ENCODE peak calls at places on chromosomes 6 and 20, in six cellular contexts. G is nephron progenitor cell, L is epithelial cell of proximal tubule, K is astrocyte, N is lower leg skin, U is uterus. D is an unnamed sample.

GRCh38 chr6:15279047-15279661 is 33.3 kb downstream of the JARID2 start:
- DNase-seq in G (no peak), L (no peak), K (no peak), N (no peak), U (no peak), D (no peak)

GRCh38 chr6:43089874-43090556 is 13.9 kb downstream of the PTK7 start:
- DNase-seq in G (no peak), L (no peak), K (no peak), N (no peak), U (no peak), D (peak; percentile 70)

GRCh38 chr20:17612287-17612974 is 42.6 kb downstream of the DSTN start:
- DNase-seq in G (no peak), L (no peak), K (peak; percentile 47), N (peak; percentile 88), U (no peak), D (peak; percentile 87)

GRCh38 chr6:103122766-103123601 is 1729.5 kb downstream of the GRIK2 start:
- DNase-seq in G (peak; percentile 82), L (no peak), K (peak; percentile 6), N (no peak), U (no peak), D (peak; percentile 54)

GRCh38 chr6:122071950-122072647 is 327.4 kb upstream of the HSF2 start:
- DNase-seq in G (no peak), L (no peak), K (no peak), N (no peak), U (no peak), D (no peak)

GRCh38 chr20:25508083-25508770 is 77.1 kb downstream of the NINL start:
- DNase-seq in G (no peak), L (peak; percentile 90), K (peak; percentile 79), N (no peak), U (no peak), D (peak; percentile 91)

GRCh38 chr6:27679968-27680694 is 207.2 kb upstream of the ZNF184 start:
- DNase-seq in G (peak; percentile 32), L (no peak), K (no peak), N (no peak), U (no peak), D (peak; percentile 3)

GRCh38 chr6:165668951-165669350 is 5.9 kb upstream of the PDE10A start:
- DNase-seq in G (no peak), L (no peak), K (no peak), N (no peak), U (no peak), D (no peak)

GRCh38 chr20:41091926-41092325 is 45.4 kb upstream of the PLCG1 start:
- DNase-seq in G (no peak), L (no peak), K (no peak), N (no peak), U (no peak), D (no peak)

GRCh38 chr6:42674780-42675179 is 47.6 kb downstream of the PRPH2 start:
- DNase-seq in G (no peak), L (no peak), K (no peak), N (no peak), U (no peak), D (no peak)

GRCh38 chr6:120129228-120129627 is 779.7 kb upstream of the MAN1A1 start:
- DNase-seq in G (no peak), L (no peak), K (no peak), N (no peak), U (no peak), D (no peak)

GRCh38 chr6:74357329-74357728 is 661.3 kb downstream of the CD109 start:
- DNase-seq in G (no peak), L (no peak), K (peak; percentile 52), N (no peak), U (no peak), D (peak; percentile 54)

GRCh38 chr6:43698584-43699349 is 11.2 kb upstream of the MRPS18A start:
- DNase-seq in G (peak; percentile 49), L (no peak), K (no peak), N (no peak), U (peak; percentile 61), D (peak; percentile 67)

GRCh38 chr20:37494301-37494700 is 26.7 kb upstream of the NNAT start:
- DNase-seq in G (no peak), L (no peak), K (no peak), N (peak; percentile 49), U (no peak), D (no peak)

DNA sequence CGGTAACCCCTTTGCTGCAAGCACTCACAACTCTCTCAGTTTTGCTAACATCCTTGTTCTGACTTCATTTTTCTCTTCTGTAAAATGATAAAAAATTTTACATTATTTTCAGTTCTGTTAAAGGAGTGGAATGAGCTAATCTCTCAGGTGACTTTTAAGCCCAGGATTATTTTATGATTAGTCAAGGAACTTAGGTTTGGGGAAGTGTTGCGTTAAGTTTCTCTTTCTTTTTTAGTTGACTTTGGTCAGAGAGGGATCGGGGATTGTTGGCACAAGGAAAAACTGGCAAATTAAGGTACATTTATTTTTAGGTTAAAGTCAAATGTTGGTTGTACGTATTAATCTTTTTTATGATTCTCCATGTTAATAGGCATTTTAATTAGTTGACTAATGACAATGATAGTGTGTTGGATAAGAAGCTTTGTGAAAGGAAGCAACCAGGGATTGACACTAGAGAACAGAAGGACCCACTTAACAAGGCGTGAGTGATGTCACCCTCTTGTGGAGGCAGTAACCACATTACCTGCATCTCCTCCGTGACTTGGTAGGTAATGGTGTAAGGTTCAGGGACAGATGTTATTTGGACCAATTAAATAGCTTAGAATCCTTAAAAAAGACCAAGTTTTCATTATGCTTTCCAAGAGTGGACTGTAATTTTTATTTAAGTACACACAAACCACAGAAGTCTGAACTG is 31.6 kb downstream of the CD83 start:
- DNase-seq in G (no peak), L (no peak), K (no peak), N (no peak), U (no peak), D (no peak)
- TF ChIP-seq CTCF in G (no peak), L (no peak), K (no peak), N (no peak), U (no peak), D (no peak)

GRCh38 chr6:26490576-26490964 is 9.5 kb upstream of the BTN1A1 start:
- DNase-seq in G (no peak), L (no peak), K (no peak), N (no peak), U (no peak), D (no peak)

GRCh38 chr6:26497610-26498009 is 2.5 kb upstream of the BTN1A1 start:
- DNase-seq in G (no peak), L (no peak), K (no peak), N (no peak), U (no peak), D (no peak)

GRCh38 chr6:26491604-26492003 is 8.5 kb upstream of the BTN1A1 start:
- DNase-seq in G (no peak), L (no peak), K (no peak), N (no peak), U (no peak), D (no peak)

GRCh38 chr6:26493258-26493657 is 6.8 kb upstream of the BTN1A1 start:
- DNase-seq in G (no peak), L (no peak), K (no peak), N (no peak), U (no peak), D (peak; percentile 70)

GRCh38 chr6:26494117-26494516 is 6.0 kb upstream of the BTN1A1 start:
- DNase-seq in G (no peak), L (no peak), K (no peak), N (no peak), U (no peak), D (no peak)
- TF ChIP-seq CTCF in G (no peak), L (no peak), K (no peak), N (no peak), U (no peak), D (no peak)

DNA sequence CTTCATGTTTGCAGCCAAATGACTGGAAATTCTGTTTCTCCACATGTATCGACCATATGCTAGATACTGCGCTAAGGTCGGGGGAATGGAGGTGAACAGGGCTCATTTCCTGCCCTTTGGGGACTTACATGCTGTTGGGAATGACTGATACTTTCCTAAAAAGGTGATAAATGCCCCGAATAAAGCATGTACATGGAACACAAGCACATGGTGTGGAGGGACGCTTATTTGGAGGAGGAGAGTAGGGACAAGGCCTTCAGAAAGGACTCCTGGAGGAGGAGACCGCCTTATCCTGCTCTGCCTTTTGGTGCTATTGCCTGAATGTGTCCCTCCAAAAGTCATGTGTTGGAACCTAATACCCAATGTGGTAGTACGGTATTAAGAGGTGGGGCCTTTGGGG is 344.5 kb downstream of the PRL start:
- DNase-seq in G (no peak), L (no peak), K (no peak), N (no peak), U (no peak), D (no peak)
- TF ChIP-seq CTCF in G (no peak), L (no peak), K (no peak), N (no peak), U (no peak), D (no peak)

GRCh38 chr6:14265049-14266021 is 147.8 kb downstream of the CD83 start:
- DNase-seq in G (no peak), L (no peak), K (no peak), N (peak; percentile 23), U (no peak), D (no peak)
- TF ChIP-seq CTCF in G (no peak), L (no peak), K (no peak), N (no peak), U (no peak), D (no peak)

DNA sequence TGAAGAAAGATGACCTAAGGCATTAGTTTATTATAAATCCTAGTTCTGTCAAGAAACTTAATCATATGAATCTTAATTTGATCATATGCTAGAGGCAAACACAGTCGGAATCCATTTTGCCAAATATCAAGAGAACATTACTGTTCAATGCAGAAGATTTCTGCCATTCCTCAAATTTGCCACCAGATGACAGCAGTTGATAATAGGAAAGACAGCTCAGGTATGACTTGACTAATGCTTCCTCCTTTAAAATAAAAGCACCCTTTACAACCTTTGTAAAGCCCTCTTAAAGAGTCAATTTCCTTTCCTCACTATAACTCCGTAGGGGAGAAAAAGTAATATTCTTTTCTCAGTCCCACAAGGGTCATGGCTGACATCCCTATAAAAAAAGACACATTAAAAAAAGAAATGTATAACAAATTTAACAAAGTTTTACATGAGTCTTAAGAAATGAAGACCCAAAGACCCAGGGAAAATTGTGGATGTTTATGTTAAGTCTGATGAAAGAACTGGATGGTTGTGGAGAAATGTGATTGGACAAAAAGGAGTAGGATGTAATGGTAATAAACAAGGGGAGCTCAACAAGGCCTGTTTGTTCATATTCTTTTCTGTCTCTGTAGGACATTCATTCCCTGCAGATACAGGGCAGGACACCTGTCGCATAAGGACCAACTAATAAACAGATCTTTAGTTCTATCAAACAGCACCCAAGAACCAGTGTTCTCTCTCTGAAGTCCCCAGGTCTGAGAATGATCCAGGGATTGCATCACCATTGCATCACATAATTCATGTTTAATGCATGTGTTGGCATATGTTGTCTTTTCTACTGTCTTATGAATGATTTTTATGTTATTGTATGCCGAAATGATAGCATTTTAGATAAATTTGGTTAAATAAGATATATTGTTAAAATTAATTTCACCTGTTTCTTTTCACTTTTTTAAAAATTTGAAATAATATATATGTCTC is 23.0 kb upstream of the IL17A start:
- DNase-seq in G (no peak), L (no peak), K (no peak), N (no peak), U (no peak), D (peak; percentile 63)
- TF ChIP-seq CTCF in G (no peak), L (peak; percentile 98), K (peak; percentile 48), N (no peak), U (peak; percentile 39), D (peak; percentile 76)